ENCODE peak calls at places on chromosomes 11 and 22, in six cellular contexts. One of them, this sample, is unnamed.

GRCh38 chr11:43376065-43376464 is 17.3 kb downstream of the TTC17 start:
- DNase-seq in naive thymus-derived CD4-positive, alpha-beta T cell: no peak
- DNase-seq in spleen: no peak
- DNase-seq in esophagus squamous epithelium: no peak
- DNase-seq in left ventricle myocardium inferior: no peak
- DNase-seq in adrenal gland: no peak
- DNase-seq in this sample: no peak

GRCh38 chr11:6567371-6567745 is 36.1 kb downstream of the RRP8 start:
- DNase-seq in naive thymus-derived CD4-positive, alpha-beta T cell: no peak
- DNase-seq in adrenal gland: no peak
- DNase-seq in spleen: no peak
- DNase-seq in esophagus squamous epithelium: no peak
- DNase-seq in left ventricle myocardium inferior: no peak
- DNase-seq in this sample: no peak

GRCh38 chr22:49827853-49828598 is at the start of gene BRD1:
- DNase-seq in esophagus squamous epithelium: no peak
- DNase-seq in adrenal gland: no peak
- DNase-seq in naive thymus-derived CD4-positive, alpha-beta T cell: peak; percentile 47
- DNase-seq in spleen: peak; percentile 94
- DNase-seq in left ventricle myocardium inferior: peak; percentile 70
- DNase-seq in this sample: no peak

GRCh38 chr11:112961146-112961668 is at the start of gene NCAM1:
- DNase-seq in spleen: peak; percentile 78
- DNase-seq in adrenal gland: peak; percentile 96
- DNase-seq in esophagus squamous epithelium: no peak
- DNase-seq in left ventricle myocardium inferior: peak; percentile 85
- DNase-seq in naive thymus-derived CD4-positive, alpha-beta T cell: peak; percentile 7
- DNase-seq in this sample: no peak

GRCh38 chr11:96036863-96037262 is 113.0 kb upstream of the MTMR2 start:
- DNase-seq in adrenal gland: no peak
- DNase-seq in spleen: no peak
- DNase-seq in esophagus squamous epithelium: no peak
- DNase-seq in naive thymus-derived CD4-positive, alpha-beta T cell: no peak
- DNase-seq in left ventricle myocardium inferior: no peak
- DNase-seq in this sample: no peak

GRCh38 chr11:18696638-18697225 is 1.8 kb upstream of the TMEM86A start:
- DNase-seq in adrenal gland: no peak
- DNase-seq in esophagus squamous epithelium: no peak
- DNase-seq in spleen: no peak
- DNase-seq in left ventricle myocardium inferior: no peak
- DNase-seq in naive thymus-derived CD4-positive, alpha-beta T cell: no peak
- DNase-seq in this sample: no peak

GRCh38 chr11:119218141-119218878 is 12.2 kb downstream of the CBL start:
- DNase-seq in adrenal gland: no peak
- DNase-seq in naive thymus-derived CD4-positive, alpha-beta T cell: no peak
- DNase-seq in spleen: no peak
- DNase-seq in esophagus squamous epithelium: no peak
- DNase-seq in left ventricle myocardium inferior: no peak
- DNase-seq in this sample: no peak

GRCh38 chr11:12841946-12842630 is 167.0 kb upstream of the RASSF10 start:
- DNase-seq in adrenal gland: peak; percentile 77
- DNase-seq in naive thymus-derived CD4-positive, alpha-beta T cell: no peak
- DNase-seq in left ventricle myocardium inferior: no peak
- DNase-seq in esophagus squamous epithelium: no peak
- DNase-seq in spleen: no peak
- DNase-seq in this sample: no peak

GRCh38 chr11:10878408-10879214 is 20.8 kb upstream of the ZBED5 start:
- DNase-seq in esophagus squamous epithelium: no peak
- DNase-seq in adrenal gland: no peak
- DNase-seq in naive thymus-derived CD4-positive, alpha-beta T cell: peak; percentile 69
- DNase-seq in left ventricle myocardium inferior: no peak
- DNase-seq in spleen: no peak
- DNase-seq in this sample: no peak

GRCh38 chr11:27612932-27613669 is 87.2 kb downstream of the BDNF start:
- DNase-seq in adrenal gland: no peak
- DNase-seq in naive thymus-derived CD4-positive, alpha-beta T cell: no peak
- DNase-seq in left ventricle myocardium inferior: no peak
- DNase-seq in spleen: no peak
- DNase-seq in esophagus squamous epithelium: no peak
- DNase-seq in this sample: no peak

GRCh38 chr11:61955031-61955415 is 4.9 kb downstream of the BEST1 start:
- DNase-seq in adrenal gland: peak; percentile 78
- DNase-seq in left ventricle myocardium inferior: peak; percentile 70
- DNase-seq in spleen: peak; percentile 91
- DNase-seq in naive thymus-derived CD4-positive, alpha-beta T cell: no peak
- DNase-seq in esophagus squamous epithelium: no peak
- DNase-seq in this sample: no peak

GRCh38 chr11:31601635-31602282 is 92.2 kb downstream of the ELP4 start:
- DNase-seq in left ventricle myocardium inferior: no peak
- DNase-seq in esophagus squamous epithelium: no peak
- DNase-seq in spleen: no peak
- DNase-seq in adrenal gland: no peak
- DNase-seq in naive thymus-derived CD4-positive, alpha-beta T cell: no peak
- DNase-seq in this sample: no peak

GRCh38 chr11:65116370-65117205 is 913 bp downstream of the ZNHIT2 start:
- DNase-seq in naive thymus-derived CD4-positive, alpha-beta T cell: peak; percentile 71
- DNase-seq in spleen: peak; percentile 89
- DNase-seq in esophagus squamous epithelium: no peak
- DNase-seq in adrenal gland: peak; percentile 85
- DNase-seq in left ventricle myocardium inferior: no peak
- DNase-seq in this sample: peak; percentile 71

GRCh38 chr22:28034760-28035401 is 115.8 kb upstream of the PITPNB start:
- DNase-seq in adrenal gland: peak; percentile 97
- DNase-seq in esophagus squamous epithelium: no peak
- DNase-seq in left ventricle myocardium inferior: peak; percentile 84
- DNase-seq in naive thymus-derived CD4-positive, alpha-beta T cell: peak; percentile 65
- DNase-seq in spleen: peak; percentile 72
- DNase-seq in this sample: no peak
- H3K4me1 ChIP-seq in adrenal gland: peaks cover 12% of the 10 kb centered on the region
- H3K4me1 ChIP-seq in esophagus squamous epithelium: peaks cover 23% of the 10 kb centered on the region
- H3K4me1 ChIP-seq in left ventricle myocardium inferior: peaks cover 43% of the 10 kb centered on the region
- H3K4me1 ChIP-seq in naive thymus-derived CD4-positive, alpha-beta T cell: no peaks in the 10 kb centered on the region
- H3K4me1 ChIP-seq in spleen: peaks cover 29% of the 10 kb centered on the region
- H3K4me1 ChIP-seq in this sample: no peaks in the 10 kb centered on the region

GRCh38 chr11:67584881-67585873 is 1.6 kb downstream of the GSTP1 start:
- DNase-seq in spleen: no peak
- DNase-seq in esophagus squamous epithelium: no peak
- DNase-seq in naive thymus-derived CD4-positive, alpha-beta T cell: no peak
- DNase-seq in adrenal gland: no peak
- DNase-seq in left ventricle myocardium inferior: no peak
- DNase-seq in this sample: no peak

GRCh38 chr11:67583319-67584204 is at the start of gene GSTP1:
- DNase-seq in left ventricle myocardium inferior: peak; percentile 94
- DNase-seq in adrenal gland: peak; percentile 93
- DNase-seq in naive thymus-derived CD4-positive, alpha-beta T cell: peak; percentile 63
- DNase-seq in esophagus squamous epithelium: peak; percentile 43
- DNase-seq in spleen: peak; percentile 95
- DNase-seq in this sample: no peak

GRCh38 chr11:67584205-67584880 is 731 bp downstream of the GSTP1 start:
- DNase-seq in esophagus squamous epithelium: peak; percentile 45
- DNase-seq in naive thymus-derived CD4-positive, alpha-beta T cell: peak; percentile 21
- DNase-seq in left ventricle myocardium inferior: peak; percentile 75
- DNase-seq in spleen: peak; percentile 91
- DNase-seq in adrenal gland: peak; percentile 89
- DNase-seq in this sample: peak; percentile 88

GRCh38 chr11:67586568-67587250 is 3.1 kb downstream of the GSTP1 start:
- DNase-seq in adrenal gland: no peak
- DNase-seq in spleen: no peak
- DNase-seq in naive thymus-derived CD4-positive, alpha-beta T cell: no peak
- DNase-seq in esophagus squamous epithelium: no peak
- DNase-seq in left ventricle myocardium inferior: no peak
- DNase-seq in this sample: no peak

GRCh38 chr11:67585911-67586310 is 2.3 kb downstream of the GSTP1 start:
- DNase-seq in naive thymus-derived CD4-positive, alpha-beta T cell: no peak
- DNase-seq in adrenal gland: no peak
- DNase-seq in left ventricle myocardium inferior: no peak
- DNase-seq in spleen: no peak
- DNase-seq in esophagus squamous epithelium: no peak
- DNase-seq in this sample: no peak
- H3K4me3 ChIP-seq in naive thymus-derived CD4-positive, alpha-beta T cell: no peak overlapping the region
- H3K4me3 ChIP-seq in adrenal gland: no peak overlapping the region
- H3K4me3 ChIP-seq in left ventricle myocardium inferior: no peak overlapping the region
- H3K4me3 ChIP-seq in spleen: no peak overlapping the region
- H3K4me3 ChIP-seq in esophagus squamous epithelium: peak overlapping the region; percentile 74
- H3K4me3 ChIP-seq in this sample: no peak overlapping the region

DNA sequence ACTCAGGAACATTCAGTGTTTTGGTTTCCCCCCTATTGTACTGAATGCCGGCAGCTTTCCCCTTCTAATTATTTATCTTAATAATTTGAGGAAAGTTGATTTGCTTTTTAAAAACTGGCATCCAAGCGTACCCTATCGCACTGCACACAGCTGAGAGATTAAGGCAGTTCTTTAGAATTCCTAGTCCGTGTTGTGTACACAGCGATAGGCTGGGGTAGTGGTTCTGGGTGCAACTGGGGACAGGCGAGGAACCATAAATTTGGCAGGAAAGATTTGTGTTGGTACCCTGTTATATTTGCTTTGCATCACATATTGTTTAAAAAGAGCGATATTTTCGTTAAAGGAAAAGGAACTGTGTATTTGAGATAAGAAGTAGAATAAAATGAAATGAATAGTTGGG is 39.2 kb downstream of the PTPRJ start:
- DNase-seq in left ventricle myocardium inferior: no peak
- DNase-seq in spleen: no peak
- DNase-seq in adrenal gland: no peak
- DNase-seq in naive thymus-derived CD4-positive, alpha-beta T cell: no peak
- DNase-seq in esophagus squamous epithelium: no peak
- DNase-seq in this sample: no peak
- H3K27ac ChIP-seq in left ventricle myocardium inferior: no peak overlapping the region
- H3K27ac ChIP-seq in spleen: peak overlapping the region; percentile 90
- H3K27ac ChIP-seq in adrenal gland: no peak overlapping the region
- H3K27ac ChIP-seq in naive thymus-derived CD4-positive, alpha-beta T cell: no peak overlapping the region
- H3K27ac ChIP-seq in esophagus squamous epithelium: peak overlapping the region; percentile 65
- H3K27ac ChIP-seq in this sample: no peak overlapping the region

GRCh38 chr22:45502215-45503070 is at the start of gene FBLN1:
- DNase-seq in adrenal gland: no peak
- DNase-seq in esophagus squamous epithelium: no peak
- DNase-seq in left ventricle myocardium inferior: peak; percentile 65
- DNase-seq in naive thymus-derived CD4-positive, alpha-beta T cell: no peak
- DNase-seq in spleen: no peak
- DNase-seq in this sample: no peak

GRCh38 chr22:45504703-45505341 is 2.1 kb downstream of the FBLN1 start:
- DNase-seq in spleen: no peak
- DNase-seq in left ventricle myocardium inferior: peak; percentile 73
- DNase-seq in naive thymus-derived CD4-positive, alpha-beta T cell: no peak
- DNase-seq in adrenal gland: no peak
- DNase-seq in esophagus squamous epithelium: no peak
- DNase-seq in this sample: no peak

GRCh38 chr22:45503816-45504702 is 1.4 kb downstream of the FBLN1 start:
- DNase-seq in left ventricle myocardium inferior: no peak
- DNase-seq in naive thymus-derived CD4-positive, alpha-beta T cell: no peak
- DNase-seq in spleen: no peak
- DNase-seq in adrenal gland: no peak
- DNase-seq in esophagus squamous epithelium: no peak
- DNase-seq in this sample: no peak

GRCh38 chr22:45505991-45506743 is 3.5 kb downstream of the FBLN1 start:
- DNase-seq in left ventricle myocardium inferior: peak; percentile 11
- DNase-seq in esophagus squamous epithelium: no peak
- DNase-seq in naive thymus-derived CD4-positive, alpha-beta T cell: no peak
- DNase-seq in spleen: no peak
- DNase-seq in adrenal gland: no peak
- DNase-seq in this sample: no peak

DNA sequence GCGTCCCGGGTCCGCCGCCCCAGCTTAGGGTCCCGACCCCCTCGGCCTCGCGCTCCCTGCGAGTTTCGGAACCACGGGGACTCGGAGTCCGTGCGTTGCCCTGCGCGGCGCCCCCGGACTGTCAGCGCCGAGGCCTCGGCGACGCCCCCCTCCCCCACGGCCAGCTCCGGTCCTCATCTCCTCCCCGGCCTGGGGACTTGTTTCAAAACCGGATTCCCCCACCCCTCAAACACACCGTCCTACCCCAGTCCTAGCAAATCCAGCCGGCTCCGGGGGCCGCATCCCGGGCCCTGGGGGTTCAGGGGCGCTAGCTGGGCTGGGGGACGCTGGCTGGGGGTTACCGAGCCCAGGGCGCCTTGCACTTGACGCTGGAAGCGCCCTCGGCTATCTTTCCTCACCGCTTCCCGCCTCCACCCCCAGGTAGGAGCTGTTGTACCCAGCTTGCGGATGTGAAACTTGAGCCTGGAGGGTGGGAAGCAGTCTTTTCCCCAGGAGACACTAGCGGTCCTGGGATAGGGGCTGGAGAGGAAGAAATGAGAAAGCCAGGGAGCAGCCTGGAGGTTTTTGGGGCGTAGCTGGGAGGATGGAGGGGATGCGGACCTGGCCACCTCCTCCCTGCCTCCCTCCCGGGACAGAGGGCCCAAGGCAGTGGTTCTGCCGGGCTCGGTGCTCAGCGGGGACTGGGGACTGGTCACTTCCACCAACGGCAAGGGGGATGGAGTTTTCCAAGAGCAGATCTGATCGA is 560 bp downstream of the FBLN1 start:
- DNase-seq in esophagus squamous epithelium: no peak
- DNase-seq in spleen: no peak
- DNase-seq in adrenal gland: no peak
- DNase-seq in left ventricle myocardium inferior: no peak
- DNase-seq in naive thymus-derived CD4-positive, alpha-beta T cell: no peak
- DNase-seq in this sample: no peak
- H3K4me1 ChIP-seq in esophagus squamous epithelium: peaks cover 27% of the 10 kb centered on the region
- H3K4me1 ChIP-seq in spleen: peaks cover 19% of the 10 kb centered on the region
- H3K4me1 ChIP-seq in adrenal gland: no peaks in the 10 kb centered on the region
- H3K4me1 ChIP-seq in left ventricle myocardium inferior: peaks cover 48% of the 10 kb centered on the region
- H3K4me1 ChIP-seq in naive thymus-derived CD4-positive, alpha-beta T cell: no peaks in the 10 kb centered on the region
- H3K4me1 ChIP-seq in this sample: peaks cover 9% of the 10 kb centered on the region

GRCh38 chr11:1556278-1557167 is 15.5 kb downstream of the DUSP8 start:
- DNase-seq in adrenal gland: no peak
- DNase-seq in spleen: no peak
- DNase-seq in left ventricle myocardium inferior: no peak
- DNase-seq in esophagus squamous epithelium: no peak
- DNase-seq in naive thymus-derived CD4-positive, alpha-beta T cell: no peak
- DNase-seq in this sample: no peak
- H3K4me3 ChIP-seq in adrenal gland: no peak overlapping the region
- H3K4me3 ChIP-seq in spleen: no peak overlapping the region
- H3K4me3 ChIP-seq in left ventricle myocardium inferior: no peak overlapping the region
- H3K4me3 ChIP-seq in esophagus squamous epithelium: no peak overlapping the region
- H3K4me3 ChIP-seq in naive thymus-derived CD4-positive, alpha-beta T cell: no peak overlapping the region
- H3K4me3 ChIP-seq in this sample: no peak overlapping the region

GRCh38 chr22:17960695-17961442 is 63.5 kb downstream of the MICAL3 start:
- DNase-seq in left ventricle myocardium inferior: no peak
- DNase-seq in esophagus squamous epithelium: no peak
- DNase-seq in adrenal gland: no peak
- DNase-seq in spleen: peak; percentile 47
- DNase-seq in naive thymus-derived CD4-positive, alpha-beta T cell: no peak
- DNase-seq in this sample: no peak
- H3K27ac ChIP-seq in left ventricle myocardium inferior: no peak overlapping the region
- H3K27ac ChIP-seq in esophagus squamous epithelium: no peak overlapping the region
- H3K27ac ChIP-seq in adrenal gland: no peak overlapping the region
- H3K27ac ChIP-seq in spleen: no peak overlapping the region
- H3K27ac ChIP-seq in naive thymus-derived CD4-positive, alpha-beta T cell: no peak overlapping the region
- H3K27ac ChIP-seq in this sample: no peak overlapping the region

GRCh38 chr22:21943571-21944448 is 8.8 kb downstream of the PPM1F start:
- DNase-seq in naive thymus-derived CD4-positive, alpha-beta T cell: no peak
- DNase-seq in left ventricle myocardium inferior: no peak
- DNase-seq in spleen: peak; percentile 65
- DNase-seq in adrenal gland: no peak
- DNase-seq in esophagus squamous epithelium: no peak
- DNase-seq in this sample: no peak
- H3K4me1 ChIP-seq in naive thymus-derived CD4-positive, alpha-beta T cell: no peaks in the 10 kb centered on the region
- H3K4me1 ChIP-seq in left ventricle myocardium inferior: peaks cover 100% of the 10 kb centered on the region
- H3K4me1 ChIP-seq in spleen: peaks cover 99% of the 10 kb centered on the region
- H3K4me1 ChIP-seq in adrenal gland: peaks cover 30% of the 10 kb centered on the region
- H3K4me1 ChIP-seq in esophagus squamous epithelium: peaks cover 89% of the 10 kb centered on the region
- H3K4me1 ChIP-seq in this sample: peaks cover 24% of the 10 kb centered on the region

GRCh38 chr22:41367680-41368542 is 13.8 kb upstream of the TEF start:
- DNase-seq in naive thymus-derived CD4-positive, alpha-beta T cell: no peak
- DNase-seq in spleen: no peak
- DNase-seq in left ventricle myocardium inferior: peak; percentile 37
- DNase-seq in esophagus squamous epithelium: no peak
- DNase-seq in adrenal gland: peak; percentile 86
- DNase-seq in this sample: no peak
- H3K4me3 ChIP-seq in naive thymus-derived CD4-positive, alpha-beta T cell: no peak overlapping the region
- H3K4me3 ChIP-seq in spleen: peak overlapping the region; percentile 39
- H3K4me3 ChIP-seq in left ventricle myocardium inferior: peak overlapping the region; percentile 69
- H3K4me3 ChIP-seq in esophagus squamous epithelium: peak overlapping the region; percentile 45
- H3K4me3 ChIP-seq in adrenal gland: peak overlapping the region; percentile 16
- H3K4me3 ChIP-seq in this sample: no peak overlapping the region